ENCODE peak calls at places on chromosomes 11 and 22, in four cellular contexts. O, F, Z and T are unnamed samples.

GRCh38 chr11:122180435-122180834 is 64.4 kb upstream of the BLID start:
- DNase-seq in O (no peak), F (no peak), Z (no peak), T (peak)

GRCh38 chr11:71178076-71178475 is 74.3 kb downstream of the SHANK2 start:
- DNase-seq in O (no peak), F (no peak), Z (no peak), T (no peak)

GRCh38 chr11:32087602-32088001 is 3.3 kb upstream of the RCN1 start:
- DNase-seq in O (no peak), F (no peak), Z (no peak), T (no peak)

GRCh38 chr11:124012697-124013096 is at the start of gene OR10G4:
- DNase-seq in O (no peak), F (no peak), Z (no peak), T (no peak)

GRCh38 chr11:64864473-64865285 is 13.7 kb downstream of the EHD1 start:
- DNase-seq in O (no peak), F (no peak), Z (no peak), T (peak)

GRCh38 chr22:12613199-12613598 is 2914.8 kb upstream of the OR11H1 start:
- DNase-seq in O (no peak), F (no peak), Z (no peak), T (no peak)

GRCh38 chr11:61265357-61265756 is 24.4 kb downstream of the PGA5 start:
- DNase-seq in O (no peak), F (no peak), Z (no peak), T (no peak)

GRCh38 chr11:73866586-73866996 is 10.1 kb downstream of the COA4 start:
- DNase-seq in O (no peak), F (no peak), Z (no peak), T (no peak)

GRCh38 chr11:75627879-75628668 is 40.8 kb downstream of the MAP6 start:
- DNase-seq in O (no peak), F (no peak), Z (no peak), T (no peak)

GRCh38 chr22:50318698-50319411 is 8.0 kb downstream of the DENND6B start:
- DNase-seq in O (no peak), F (no peak), Z (no peak), T (no peak)

GRCh38 chr11:86274503-86274902 is 27.5 kb upstream of the HIKESHI start:
- DNase-seq in O (no peak), F (no peak), Z (no peak), T (no peak)

GRCh38 chr22:24593810-24594568 is 1.1 kb upstream of the LRRC75B start:
- DNase-seq in O (no peak), F (no peak), Z (no peak), T (no peak)

GRCh38 chr22:26259510-26259909 is 90.2 kb downstream of the SEZ6L start:
- DNase-seq in O (no peak), F (no peak), Z (no peak), T (no peak)

GRCh38 chr11:64743591-64744543 is at the start of gene RASGRP2:
- DNase-seq in O (peak), F (peak), Z (peak), T (peak)

GRCh38 chr11:111976614-111977140 is 39.5 kb downstream of the DIXDC1 start:
- DNase-seq in O (no peak), F (no peak), Z (no peak), T (no peak)

GRCh38 chr11:134034496-134035381 is 34.1 kb upstream of the JAM3 start:
- DNase-seq in O (no peak), F (no peak), Z (no peak), T (no peak)

GRCh38 chr22:45112136-45112879 is 51.4 kb upstream of the NUP50 start:
- DNase-seq in O (no peak), F (no peak), Z (no peak), T (no peak)

GRCh38 chr11:107018902-107019493 is 722 bp upstream of the GUCY1A2 start:
- DNase-seq in O (no peak), F (no peak), Z (no peak), T (no peak)

GRCh38 chr11:64391839-64392238 is 32.9 kb downstream of the RPS6KA4 start:
- DNase-seq in O (no peak), F (no peak), Z (no peak), T (no peak)

GRCh38 chr11:36360318-36360717 is 64.2 kb downstream of the PRR5L start:
- DNase-seq in O (no peak), F (no peak), Z (no peak), T (no peak)

GRCh38 chr22:23984430-23984829 is 4.5 kb downstream of the GSTT2 start:
- DNase-seq in O (no peak), F (no peak), Z (no peak), T (no peak)

GRCh38 chr11:44708523-44709280 is 18.1 kb upstream of the TSPAN18 start:
- DNase-seq in O (no peak), F (no peak), Z (no peak), T (no peak)

GRCh38 chr11:133953571-133953970 is 3.2 kb downstream of the IGSF9B start:
- DNase-seq in O (no peak), F (no peak), Z (no peak), T (no peak)

GRCh38 chr11:31687861-31688260 is 123.3 kb downstream of the PAX6 start:
- DNase-seq in O (no peak), F (no peak), Z (no peak), T (no peak)

GRCh38 chr22:19350947-19351346 is 59.4 kb upstream of the CLTCL1 start:
- DNase-seq in O (no peak), F (no peak), Z (no peak), T (peak)

GRCh38 chr11:9777525-9777924 is 113.6 kb downstream of the SWAP70 start:
- DNase-seq in O (no peak), F (no peak), Z (no peak), T (no peak)

GRCh38 chr11:5197538-5197937 is 2.9 kb downstream of the OR51V1 start:
- DNase-seq in O (no peak), F (no peak), Z (no peak), T (no peak)

GRCh38 chr11:2779981-2780849 is 80.4 kb upstream of the KCNQ1OT1 start:
- DNase-seq in O (peak), F (no peak), Z (no peak), T (peak)

GRCh38 chr22:21759631-21760030 is 24.0 kb upstream of the YPEL1 start:
- DNase-seq in O (no peak), F (no peak), Z (no peak), T (no peak)

GRCh38 chr11:2004466-2004865 is 6.8 kb upstream of the H19 start:
- DNase-seq in O (no peak), F (no peak), Z (no peak), T (no peak)

GRCh38 chr22:39719559-39720450 is 149.3 kb downstream of the CACNA1I start:
- DNase-seq in O (no peak), F (no peak), Z (no peak), T (no peak)

GRCh38 chr11:103811870-103812509 is 224.4 kb upstream of the DDI1 start:
- DNase-seq in O (no peak), F (no peak), Z (no peak), T (no peak)

GRCh38 chr11:407651-408080 is 7.1 kb downstream of the SIGIRR start:
- DNase-seq in O (no peak), F (no peak), Z (no peak), T (no peak)

GRCh38 chr11:47233989-47234668 is 14.5 kb downstream of the ACP2 start:
- DNase-seq in O (no peak), F (no peak), Z (no peak), T (no peak)

GRCh38 chr22:18066181-18066859 is 11.5 kb upstream of the PEX26 start:
- DNase-seq in O (no peak), F (no peak), Z (no peak), T (no peak)

GRCh38 chr11:63765688-63766241 is 2.8 kb downstream of the ZFTA start:
- DNase-seq in O (no peak), F (no peak), Z (no peak), T (no peak)

GRCh38 chr22:49968831-49969661 is 8.5 kb downstream of the PIM3 start:
- DNase-seq in O (peak), F (peak), Z (no peak), T (peak)